ENCODE peak calls at places on chromosomes 12 and 14, in five cellular contexts. One of them, this sample, is unnamed.

GRCh38 chr12:34290191-34290995 is 268.1 kb downstream of the ALG10 start:
- DNase-seq in CD4-positive, alpha-beta T cell: no peak
- DNase-seq in HCT116: no peak
- DNase-seq in AG09309: no peak
- DNase-seq in GM10248: no peak
- DNase-seq in this sample: no peak

GRCh38 chr14:91899213-91899612 is 31.9 kb upstream of the TC2N start:
- DNase-seq in CD4-positive, alpha-beta T cell: no peak
- DNase-seq in HCT116: no peak
- DNase-seq in AG09309: no peak
- DNase-seq in GM10248: no peak
- DNase-seq in this sample: peak

GRCh38 chr12:121964813-121965643 is 46.6 kb downstream of the CFAP251 start:
- DNase-seq in CD4-positive, alpha-beta T cell: no peak
- DNase-seq in HCT116: no peak
- DNase-seq in AG09309: peak
- DNase-seq in GM10248: no peak
- DNase-seq in this sample: no peak

GRCh38 chr12:30417697-30418231 is 277.9 kb downstream of the IPO8 start:
- DNase-seq in CD4-positive, alpha-beta T cell: no peak
- DNase-seq in HCT116: peak
- DNase-seq in AG09309: peak
- DNase-seq in GM10248: no peak
- DNase-seq in this sample: no peak

GRCh38 chr14:89290813-89291212 is 126.2 kb downstream of the FOXN3 start:
- DNase-seq in CD4-positive, alpha-beta T cell: no peak
- DNase-seq in HCT116: no peak
- DNase-seq in AG09309: no peak
- DNase-seq in GM10248: no peak
- DNase-seq in this sample: no peak

GRCh38 chr12:51377099-51377984 is 13.9 kb downstream of the GALNT6 start:
- DNase-seq in CD4-positive, alpha-beta T cell: no peak
- DNase-seq in HCT116: no peak
- DNase-seq in AG09309: no peak
- DNase-seq in GM10248: no peak
- DNase-seq in this sample: no peak

GRCh38 chr12:28191018-28191595 is 851 bp downstream of the CCDC91 start:
- DNase-seq in CD4-positive, alpha-beta T cell: peak
- DNase-seq in HCT116: no peak
- DNase-seq in AG09309: no peak
- DNase-seq in GM10248: peak
- DNase-seq in this sample: peak

GRCh38 chr12:88834226-88834625 is 254.0 kb upstream of the KITLG start:
- DNase-seq in CD4-positive, alpha-beta T cell: no peak
- DNase-seq in HCT116: no peak
- DNase-seq in AG09309: no peak
- DNase-seq in GM10248: no peak
- DNase-seq in this sample: no peak

GRCh38 chr12:13962699-13963098 is 18.7 kb downstream of the GRIN2B start:
- DNase-seq in CD4-positive, alpha-beta T cell: no peak
- DNase-seq in HCT116: peak
- DNase-seq in AG09309: no peak
- DNase-seq in GM10248: no peak
- DNase-seq in this sample: peak

GRCh38 chr14:69320581-69321365 is 60.8 kb downstream of the GALNT16 start:
- DNase-seq in CD4-positive, alpha-beta T cell: peak
- DNase-seq in HCT116: no peak
- DNase-seq in AG09309: no peak
- DNase-seq in GM10248: no peak
- DNase-seq in this sample: no peak

GRCh38 chr12:52837341-52837741 is 3.2 kb upstream of the KRT79 start:
- DNase-seq in CD4-positive, alpha-beta T cell: no peak
- DNase-seq in HCT116: no peak
- DNase-seq in AG09309: peak
- DNase-seq in GM10248: no peak
- DNase-seq in this sample: peak

GRCh38 chr12:6769681-6770080 is 2.6 kb upstream of the LAG3 start:
- DNase-seq in CD4-positive, alpha-beta T cell: no peak
- DNase-seq in HCT116: no peak
- DNase-seq in AG09309: no peak
- DNase-seq in GM10248: no peak
- DNase-seq in this sample: no peak

GRCh38 chr12:76685246-76685678 is 78.7 kb upstream of the ZDHHC17 start:
- DNase-seq in CD4-positive, alpha-beta T cell: no peak
- DNase-seq in HCT116: no peak
- DNase-seq in AG09309: no peak
- DNase-seq in GM10248: no peak
- DNase-seq in this sample: no peak

GRCh38 chr12:57844725-57845477 is 1.6 kb downstream of the CTDSP2 start:
- DNase-seq in CD4-positive, alpha-beta T cell: no peak
- DNase-seq in HCT116: peak
- DNase-seq in AG09309: no peak
- DNase-seq in GM10248: peak
- DNase-seq in this sample: peak

GRCh38 chr12:94187351-94187750 is 39.0 kb downstream of the PLXNC1 start:
- DNase-seq in CD4-positive, alpha-beta T cell: no peak
- DNase-seq in HCT116: no peak
- DNase-seq in AG09309: no peak
- DNase-seq in GM10248: no peak
- DNase-seq in this sample: no peak

GRCh38 chr14:105508069-105508468 is 17.0 kb downstream of the TEDC1 start:
- DNase-seq in CD4-positive, alpha-beta T cell: no peak
- DNase-seq in HCT116: no peak
- DNase-seq in AG09309: no peak
- DNase-seq in GM10248: no peak
- DNase-seq in this sample: no peak

GRCh38 chr14:65531148-65531547 is 118.6 kb downstream of the FUT8 start:
- DNase-seq in CD4-positive, alpha-beta T cell: no peak
- DNase-seq in HCT116: no peak
- DNase-seq in AG09309: no peak
- DNase-seq in GM10248: no peak
- DNase-seq in this sample: no peak

GRCh38 chr12:120167529-120168095 is 26.9 kb downstream of the GCN1 start:
- DNase-seq in CD4-positive, alpha-beta T cell: no peak
- DNase-seq in HCT116: no peak
- DNase-seq in AG09309: no peak
- DNase-seq in GM10248: no peak
- DNase-seq in this sample: no peak

GRCh38 chr12:6667559-6668210 is 4.8 kb upstream of the ING4 start:
- DNase-seq in CD4-positive, alpha-beta T cell: no peak
- DNase-seq in HCT116: peak
- DNase-seq in AG09309: no peak
- DNase-seq in GM10248: no peak
- DNase-seq in this sample: peak

GRCh38 chr12:56244494-56244893 is 13.7 kb downstream of the ANKRD52 start:
- DNase-seq in CD4-positive, alpha-beta T cell: no peak
- DNase-seq in HCT116: no peak
- DNase-seq in AG09309: no peak
- DNase-seq in GM10248: no peak
- DNase-seq in this sample: no peak

GRCh38 chr14:93331375-93332031 is 1.3 kb downstream of the BTBD7 start:
- DNase-seq in CD4-positive, alpha-beta T cell: no peak
- DNase-seq in HCT116: no peak
- DNase-seq in AG09309: no peak
- DNase-seq in GM10248: no peak
- DNase-seq in this sample: peak

GRCh38 chr12:58378038-58378437 is 436.7 kb downstream of the ATP23 start:
- DNase-seq in CD4-positive, alpha-beta T cell: no peak
- DNase-seq in HCT116: no peak
- DNase-seq in AG09309: no peak
- DNase-seq in GM10248: no peak
- DNase-seq in this sample: no peak

GRCh38 chr12:127696963-127697362 is 570.0 kb upstream of the TMEM132C start:
- DNase-seq in CD4-positive, alpha-beta T cell: no peak
- DNase-seq in HCT116: no peak
- DNase-seq in AG09309: no peak
- DNase-seq in GM10248: no peak
- DNase-seq in this sample: no peak

GRCh38 chr14:60958146-60958545 is 22.7 kb downstream of the TRMT5 start:
- DNase-seq in CD4-positive, alpha-beta T cell: no peak
- DNase-seq in HCT116: no peak
- DNase-seq in AG09309: no peak
- DNase-seq in GM10248: no peak
- DNase-seq in this sample: no peak

GRCh38 chr12:16121953-16122352 is 155.5 kb downstream of the SLC15A5 start:
- DNase-seq in CD4-positive, alpha-beta T cell: no peak
- DNase-seq in HCT116: no peak
- DNase-seq in AG09309: no peak
- DNase-seq in GM10248: no peak
- DNase-seq in this sample: no peak
- TF ChIP-seq CTCF in CD4-positive, alpha-beta T cell: no peak
- TF ChIP-seq CTCF in HCT116: peak
- TF ChIP-seq CTCF in AG09309: no peak
- TF ChIP-seq CTCF in GM10248: no peak
- TF ChIP-seq CTCF in this sample: no peak

GRCh38 chr12:131842169-131842568 is 14.0 kb downstream of the MMP17 start:
- DNase-seq in CD4-positive, alpha-beta T cell: no peak
- DNase-seq in HCT116: no peak
- DNase-seq in AG09309: no peak
- DNase-seq in GM10248: no peak
- DNase-seq in this sample: no peak

GRCh38 chr12:131844140-131844539 is 15.9 kb downstream of the MMP17 start:
- DNase-seq in CD4-positive, alpha-beta T cell: no peak
- DNase-seq in HCT116: no peak
- DNase-seq in AG09309: no peak
- DNase-seq in GM10248: no peak
- DNase-seq in this sample: no peak

GRCh38 chr12:131843527-131843926 is 15.3 kb downstream of the MMP17 start:
- DNase-seq in CD4-positive, alpha-beta T cell: no peak
- DNase-seq in HCT116: no peak
- DNase-seq in AG09309: no peak
- DNase-seq in GM10248: no peak
- DNase-seq in this sample: no peak

GRCh38 chr12:131840643-131841416 is 12.6 kb downstream of the MMP17 start:
- DNase-seq in CD4-positive, alpha-beta T cell: no peak
- DNase-seq in HCT116: no peak
- DNase-seq in AG09309: no peak
- DNase-seq in GM10248: no peak
- DNase-seq in this sample: no peak

GRCh38 chr12:131841547-131841946 is 13.4 kb downstream of the MMP17 start:
- DNase-seq in CD4-positive, alpha-beta T cell: no peak
- DNase-seq in HCT116: no peak
- DNase-seq in AG09309: no peak
- DNase-seq in GM10248: no peak
- DNase-seq in this sample: no peak
- TF ChIP-seq CTCF in CD4-positive, alpha-beta T cell: no peak
- TF ChIP-seq CTCF in HCT116: no peak
- TF ChIP-seq CTCF in AG09309: no peak
- TF ChIP-seq CTCF in GM10248: no peak
- TF ChIP-seq CTCF in this sample: no peak

GRCh38 chr12:3225154-3225795 is 148.1 kb downstream of the TSPAN9 start:
- DNase-seq in CD4-positive, alpha-beta T cell: no peak
- DNase-seq in HCT116: no peak
- DNase-seq in AG09309: no peak
- DNase-seq in GM10248: no peak
- DNase-seq in this sample: no peak

GRCh38 chr12:3226285-3226684 is 149.1 kb downstream of the TSPAN9 start:
- DNase-seq in CD4-positive, alpha-beta T cell: no peak
- DNase-seq in HCT116: no peak
- DNase-seq in AG09309: no peak
- DNase-seq in GM10248: no peak
- DNase-seq in this sample: no peak

GRCh38 chr12:3225796-3226180 is 148.6 kb downstream of the TSPAN9 start:
- DNase-seq in CD4-positive, alpha-beta T cell: no peak
- DNase-seq in HCT116: no peak
- DNase-seq in AG09309: no peak
- DNase-seq in GM10248: no peak
- DNase-seq in this sample: no peak

GRCh38 chr12:3228587-3228986 is 151.4 kb downstream of the TSPAN9 start:
- DNase-seq in CD4-positive, alpha-beta T cell: no peak
- DNase-seq in HCT116: no peak
- DNase-seq in AG09309: no peak
- DNase-seq in GM10248: no peak
- DNase-seq in this sample: no peak

DNA sequence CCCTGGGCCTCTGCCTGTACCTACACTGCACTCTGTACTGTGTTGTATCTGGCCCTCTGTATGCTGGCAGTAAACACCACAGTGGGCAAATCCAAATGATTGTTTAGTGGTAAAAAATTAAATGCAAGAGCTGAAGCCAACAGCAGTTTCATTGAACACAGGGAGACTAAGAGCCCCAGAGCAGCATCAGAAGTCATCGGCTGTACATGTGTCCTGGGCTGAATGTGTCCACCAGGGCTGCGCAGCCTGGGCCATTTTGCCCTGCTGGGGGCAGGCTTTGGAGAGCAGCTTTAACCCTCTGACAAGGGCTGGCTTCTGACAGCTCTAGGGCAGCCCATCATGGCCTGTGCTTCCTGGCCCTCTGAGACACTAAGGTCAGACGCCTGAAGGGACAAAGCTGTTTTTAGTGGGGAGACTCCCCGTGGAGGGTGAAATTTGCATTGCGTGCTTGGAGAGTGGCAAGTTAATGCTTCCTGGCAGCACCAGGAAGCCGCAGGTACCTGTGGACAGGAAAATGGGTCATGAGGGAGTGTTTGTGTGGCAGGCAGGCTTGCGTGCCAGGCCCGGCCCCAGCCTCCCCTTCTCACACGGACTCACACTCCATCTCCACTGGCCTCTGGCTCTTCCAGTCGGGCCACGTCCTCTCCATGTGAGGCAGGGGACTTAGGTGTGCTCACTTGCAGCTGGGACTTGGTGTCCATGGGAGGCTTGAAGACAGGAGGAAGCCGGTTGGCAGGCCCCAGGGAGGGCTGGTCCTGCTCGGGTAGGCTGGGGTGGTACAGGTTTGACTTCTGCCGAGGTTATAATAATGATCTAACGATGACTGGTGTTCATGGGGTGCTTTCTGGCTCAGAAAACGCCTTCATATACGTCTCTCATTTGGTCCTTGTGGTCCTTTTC is 150.1 kb downstream of the TSPAN9 start:
- DNase-seq in CD4-positive, alpha-beta T cell: no peak
- DNase-seq in HCT116: no peak
- DNase-seq in AG09309: no peak
- DNase-seq in GM10248: no peak
- DNase-seq in this sample: no peak
- TF ChIP-seq CTCF in CD4-positive, alpha-beta T cell: no peak
- TF ChIP-seq CTCF in HCT116: peak
- TF ChIP-seq CTCF in AG09309: no peak
- TF ChIP-seq CTCF in GM10248: no peak
- TF ChIP-seq CTCF in this sample: no peak

DNA sequence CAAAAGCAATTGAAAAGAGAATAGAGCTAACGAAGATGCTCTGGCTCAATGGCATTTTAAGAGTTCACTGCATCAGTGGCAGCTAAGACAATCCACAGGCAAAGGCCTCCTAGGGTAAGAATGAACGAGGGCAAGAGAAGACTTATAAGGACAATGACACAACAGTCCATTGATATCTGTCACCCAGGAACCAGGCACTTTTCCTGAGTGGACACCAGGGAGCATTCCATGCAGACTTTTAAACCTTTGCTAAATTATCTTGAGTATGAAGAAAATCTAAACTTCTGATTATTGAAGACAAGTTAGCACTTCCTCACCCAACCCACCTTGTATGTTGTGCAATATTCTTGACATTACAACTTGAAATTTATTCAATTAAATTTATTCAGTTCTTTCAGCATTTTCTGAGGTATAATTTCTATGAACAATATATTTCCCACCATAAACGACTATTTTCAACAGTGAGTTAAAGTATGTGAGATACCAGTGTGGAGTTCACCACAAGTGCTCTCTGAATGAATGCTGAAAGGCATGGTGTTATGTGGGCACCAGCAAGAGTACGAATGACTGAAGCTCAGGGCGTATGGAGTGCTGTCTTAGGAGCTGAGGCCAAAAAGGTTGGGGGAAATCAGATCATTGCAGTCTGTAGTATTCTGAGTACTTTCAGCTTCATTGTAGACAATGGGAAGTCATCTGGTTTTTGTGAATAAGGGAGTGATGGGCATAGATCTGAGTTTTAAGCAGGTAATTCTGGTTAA is 124.3 kb upstream of the LMNTD1 start:
- DNase-seq in CD4-positive, alpha-beta T cell: no peak
- DNase-seq in HCT116: no peak
- DNase-seq in AG09309: no peak
- DNase-seq in GM10248: no peak
- DNase-seq in this sample: no peak
- TF ChIP-seq CTCF in CD4-positive, alpha-beta T cell: no peak
- TF ChIP-seq CTCF in HCT116: peak
- TF ChIP-seq CTCF in AG09309: peak
- TF ChIP-seq CTCF in GM10248: no peak
- TF ChIP-seq CTCF in this sample: no peak

This sample was measured in Calu3.